ENCODE peak calls at places on chromosomes 13 and 19, in four cellular contexts. W is left cardiac atrium; B is putamen; V is stimulated activated CD4-positive, alpha-beta T cell treated with anti-CD3 and anti-CD28 coated beads, TNF-alpha, amount 100 ng/mL, for 24 hours. Q is an unnamed sample.

GRCh38 chr13:52738719-52739467 is 727 bp downstream of the CNMD start:
- DNase-seq in W (peak), B (peak), V (no peak), Q (peak)

GRCh38 chr13:49225358-49226042 is 5.4 kb downstream of the MLNR start:
- DNase-seq in V (no peak), B (no peak), W (no peak), Q (no peak)

GRCh38 chr13:23506071-23506820 is 64.0 kb upstream of the TNFRSF19 start:
- DNase-seq in W (no peak), B (no peak), V (no peak), Q (no peak)

GRCh38 chr13:75508002-75508548 is 26.1 kb upstream of the TBC1D4 start:
- DNase-seq in B (no peak), V (no peak), W (no peak), Q (no peak)

GRCh38 chr19:3233831-3234230 is 9.4 kb downstream of the CELF5 start:
- DNase-seq in W (no peak), B (no peak), V (no peak), Q (no peak)

GRCh38 chr13:110006304-110006703 is 219.9 kb upstream of the IRS2 start:
- DNase-seq in V (no peak), W (no peak), B (no peak), Q (no peak)

GRCh38 chr19:1238373-1239303 is 833 bp upstream of the CBARP start:
- DNase-seq in V (no peak), W (no peak), B (no peak), Q (no peak)

GRCh38 chr19:6233051-6233826 is 46.5 kb downstream of the MLLT1 start:
- DNase-seq in B (no peak), W (peak), V (no peak), Q (no peak)

GRCh38 chr19:8361921-8362793 is 1.8 kb upstream of the ANGPTL4 start:
- DNase-seq in V (no peak), W (peak), B (peak), Q (no peak)

GRCh38 chr19:46696052-46696451 is 20.9 kb downstream of the PRKD2 start:
- DNase-seq in W (no peak), B (no peak), V (no peak), Q (no peak)

GRCh38 chr19:2912306-2912705 is 11.6 kb downstream of the ZNF57 start:
- DNase-seq in V (no peak), W (no peak), B (no peak), Q (no peak)

GRCh38 chr13:57409121-57409520 is 222.4 kb upstream of the PCDH17 start:
- DNase-seq in W (no peak), B (peak), V (no peak), Q (no peak)

GRCh38 chr13:87168390-87168789 is 502.8 kb upstream of the SLITRK5 start:
- DNase-seq in B (no peak), W (no peak), V (no peak), Q (no peak)

GRCh38 chr13:24141333-24141910 is 19.1 kb upstream of the SPATA13 start:
- DNase-seq in V (no peak), B (no peak), W (no peak), Q (no peak)

GRCh38 chr19:38417544-38418506 is 8.2 kb downstream of the RASGRP4 start:
- DNase-seq in V (no peak), B (no peak), W (peak), Q (no peak)

GRCh38 chr13:23876265-23876664 is 12.9 kb downstream of the MIPEP start:
- DNase-seq in B (no peak), W (no peak), V (no peak), Q (peak)

GRCh38 chr19:40771101-40771539 is 4.2 kb upstream of the MIA start:
- DNase-seq in W (no peak), V (no peak), B (no peak), Q (no peak)

GRCh38 chr19:5973867-5974635 is 3.9 kb downstream of the RANBP3 start:
- DNase-seq in W (no peak), B (no peak), V (no peak), Q (no peak)

Q was measured in HuH-7.